ENCODE peak calls at places on chromosomes 3 and 15, in eight cellular contexts. Q is AG20443; M is stimulated activated CD4-positive, alpha-beta T cell treated with anti-CD3 and anti-CD28 coated beads, TNF-alpha, amount 100 ng/mL, for 24 hours; R is amygdala; W is fibroblast of lung; B is CD8-positive, alpha-beta memory T cell; Y is HT-29; V is HTR-8/SVneo. K is an unnamed sample.
A peak's percentile ranks its signal among the peaks of the same experiment; 100 is the strongest.

GRCh38 chr3:159911011-159911663 is 77.5 kb upstream of the IL12A start:
- DNase-seq in B (no peak), M (no peak), Y (no peak), R (no peak), W (peak; percentile 15), Q (peak; percentile 46), V (no peak), K (no peak)

GRCh38 chr3:107392549-107393165 is 15.4 kb downstream of the CCDC54 start:
- DNase-seq in V (peak; percentile 12), R (no peak), W (peak; percentile 43), Y (no peak), Q (peak; percentile 62), M (no peak), B (no peak), K (peak; percentile 46)

GRCh38 chr3:149954812-149955211 is 15.9 kb downstream of the PFN2 start:
- DNase-seq in Y (no peak), R (no peak), M (no peak), B (no peak), W (no peak), V (no peak), Q (no peak), K (no peak)

GRCh38 chr3:134373942-134374790 is at the start of gene AMOTL2:
- DNase-seq in M (no peak), R (peak; percentile 65), Q (peak; percentile 98), V (peak; percentile 91), W (peak; percentile 93), B (no peak), Y (peak; percentile 95), K (peak; percentile 96)

GRCh38 chr3:61612211-61612995 is 51.0 kb downstream of the PTPRG start:
- DNase-seq in B (no peak), M (no peak), W (peak; percentile 23), R (no peak), Q (peak; percentile 36), V (peak; percentile 32), Y (no peak), K (no peak)

GRCh38 chr3:38473229-38473628 is 19.5 kb downstream of the ACVR2B start:
- DNase-seq in M (no peak), W (no peak), Y (no peak), B (no peak), Q (no peak), V (no peak), R (no peak), K (peak; percentile 88)

GRCh38 chr3:127610105-127610504 is 11.9 kb downstream of the MCM2 start:
- DNase-seq in V (no peak), B (no peak), M (no peak), Q (no peak), W (no peak), Y (no peak), R (no peak), K (no peak)

GRCh38 chr15:99592135-99592845 is 26.5 kb downstream of the MEF2A start:
- DNase-seq in W (peak; percentile 58), Y (no peak), Q (peak; percentile 17), V (no peak), R (no peak), M (no peak), B (no peak), K (peak; percentile 42)

GRCh38 chr3:46717447-46718231 is at the start of gene PRSS50:
- DNase-seq in V (no peak), Q (no peak), W (no peak), B (no peak), R (no peak), M (no peak), Y (no peak), K (peak; percentile 16)

GRCh38 chr3:66404903-66405700 is 95.7 kb downstream of the LRIG1 start:
- DNase-seq in V (no peak), W (no peak), Q (no peak), M (no peak), R (no peak), Y (no peak), B (no peak), K (no peak)

GRCh38 chr3:123732447-123732846 is 147.6 kb upstream of the HACD2 start:
- DNase-seq in M (no peak), R (no peak), V (no peak), Y (peak; percentile 44), B (no peak), W (peak; percentile 90), Q (no peak), K (no peak)

GRCh38 chr3:142987080-142987700 is 14.2 kb upstream of the U2SURP start:
- DNase-seq in Y (peak; percentile 51), M (no peak), Q (peak; percentile 49), R (no peak), W (peak; percentile 65), B (peak; percentile 26), V (no peak), K (peak; percentile 65)

GRCh38 chr3:142278451-142278850 is 53.1 kb upstream of the GK5 start:
- DNase-seq in R (no peak), V (no peak), B (no peak), Y (no peak), W (peak; percentile 36), Q (peak; percentile 29), M (no peak), K (no peak)

GRCh38 chr15:52284164-52284563 is 11.4 kb downstream of the MYO5C start:
- DNase-seq in Y (no peak), R (no peak), M (no peak), W (peak; percentile 37), B (no peak), Q (no peak), V (no peak), K (peak; percentile 18)

GRCh38 chr3:101701696-101702634 is 15.4 kb upstream of the RPL24 start:
- DNase-seq in Q (no peak), W (no peak), R (no peak), V (no peak), Y (no peak), M (no peak), B (no peak), K (no peak)

GRCh38 chr15:38991126-38991525 is 426.5 kb upstream of the RASGRP1 start:
- DNase-seq in W (peak; percentile 68), M (no peak), R (no peak), B (no peak), V (peak; percentile 21), Q (peak; percentile 55), Y (peak; percentile 60), K (peak; percentile 55)

GRCh38 chr15:85289677-85290365 is 90.6 kb upstream of the AKAP13 start:
- DNase-seq in R (no peak), Q (peak; percentile 80), M (no peak), B (peak; percentile 30), Y (peak; percentile 89), W (peak; percentile 59), V (peak; percentile 67), K (peak; percentile 66)

GRCh38 chr3:117281371-117281770 is 571.8 kb downstream of the TUSC7 start:
- DNase-seq in W (peak; percentile 9), Y (no peak), M (no peak), B (no peak), R (no peak), V (no peak), Q (no peak), K (no peak)

GRCh38 chr3:193389335-193389734 is 10.8 kb upstream of the ATP13A5 start:
- DNase-seq in W (no peak), M (no peak), V (no peak), B (no peak), Y (no peak), Q (no peak), R (no peak), K (no peak)

GRCh38 chr3:57952208-57952631 is 56.0 kb upstream of the FLNB start:
- DNase-seq in Q (peak; percentile 80), V (peak; percentile 72), B (no peak), W (peak; percentile 94), R (no peak), Y (peak; percentile 69), M (no peak), K (peak; percentile 78)

GRCh38 chr15:66780172-66780972 is 78.3 kb downstream of the SMAD6 start:
- DNase-seq in B (no peak), Q (peak; percentile 91), R (no peak), V (peak; percentile 80), W (peak; percentile 77), M (no peak), Y (peak; percentile 77), K (peak; percentile 70)

GRCh38 chr15:58498821-58499580 is 67.2 kb downstream of the LIPC start:
- DNase-seq in M (no peak), W (peak; percentile 85), B (no peak), V (no peak), Y (no peak), Q (peak; percentile 90), R (no peak), K (no peak)

GRCh38 chr15:85706779-85707518 is 87.8 kb downstream of the KLHL25 start:
- DNase-seq in M (no peak), Q (peak; percentile 44), Y (no peak), R (no peak), V (no peak), B (peak; percentile 77), W (peak; percentile 64), K (peak; percentile 97)

GRCh38 chr3:149145926-149146325 is 16.5 kb downstream of the HPS3 start:
- DNase-seq in Q (no peak), V (no peak), B (peak; percentile 15), Y (no peak), W (no peak), R (no peak), M (no peak), K (no peak)